ENCODE peak calls at places on chromosomes 11 and 22, in six cellular contexts. O, R, C, Z, U and M are unnamed samples.

GRCh38 chr22:46256358-46256958 is 6.4 kb upstream of the CDPF1 start:
- DNase-seq in O (no peak), R (no peak), C (no peak), Z (no peak), U (no peak), M (no peak)

GRCh38 chr11:69907611-69908010 is 88.4 kb upstream of the FGF3 start:
- DNase-seq in O (peak), R (no peak), C (no peak), Z (no peak), U (no peak), M (no peak)

GRCh38 chr11:122714021-122714420 is 58.5 kb downstream of the UBASH3B start:
- DNase-seq in O (no peak), R (no peak), C (no peak), Z (no peak), U (no peak), M (no peak)

GRCh38 chr22:20107471-20107901 is 8.4 kb upstream of the RANBP1 start:
- DNase-seq in O (peak), R (no peak), C (no peak), Z (no peak), U (no peak), M (no peak)

GRCh38 chr11:91350931-91351330 is 873.7 kb upstream of the FAT3 start:
- DNase-seq in O (no peak), R (no peak), C (no peak), Z (no peak), U (no peak), M (no peak)

GRCh38 chr11:48341466-48341865 is 16.7 kb downstream of the OR4C3 start:
- DNase-seq in O (no peak), R (no peak), C (no peak), Z (no peak), U (no peak), M (no peak)

GRCh38 chr11:47152953-47153950 is 23.4 kb downstream of the ARFGAP2 start:
- DNase-seq in O (no peak), R (peak), C (peak), Z (peak), U (peak), M (peak)

GRCh38 chr22:22462813-22463567 is 45.6 kb downstream of the ZNF280B start:
- DNase-seq in O (no peak), R (no peak), C (no peak), Z (no peak), U (no peak), M (no peak)

GRCh38 chr11:102924851-102925380 is 30.6 kb downstream of the MMP13 start:
- DNase-seq in O (no peak), R (no peak), C (no peak), Z (no peak), U (no peak), M (no peak)

GRCh38 chr11:77351281-77351905 is 49.9 kb upstream of the GDPD4 start:
- DNase-seq in O (no peak), R (no peak), C (no peak), Z (no peak), U (no peak), M (no peak)

GRCh38 chr22:32926600-32926999 is 125.1 kb downstream of the TIMP3 start:
- DNase-seq in O (no peak), R (no peak), C (no peak), Z (no peak), U (no peak), M (no peak)

GRCh38 chr11:65417702-65418430 is 4.7 kb upstream of the NEAT1 start:
- DNase-seq in O (peak), R (peak), C (peak), Z (peak), U (no peak), M (no peak)
- TF ChIP-seq POLR2A in O (no peak), R (no peak), C (no peak), Z (no peak), U (no peak), M (no peak)

DNA sequence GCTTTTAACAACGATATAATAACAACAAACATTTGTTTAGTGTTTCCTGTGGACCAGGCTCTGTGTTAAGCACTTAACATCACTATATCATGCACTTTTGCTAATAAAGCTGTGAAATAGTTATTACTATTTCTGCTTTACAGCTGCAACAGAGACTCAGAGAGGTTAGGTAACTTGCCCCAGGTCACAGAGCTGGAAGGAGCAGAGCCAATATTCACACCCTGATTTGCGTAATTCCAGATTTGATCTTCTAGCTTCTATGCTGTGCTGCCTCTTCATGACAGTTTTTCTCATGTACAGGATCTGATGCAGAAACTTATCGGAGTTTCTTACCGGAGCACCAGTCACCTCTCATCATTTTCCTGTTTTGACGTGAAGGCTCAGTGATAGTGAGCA is 33.6 kb upstream of the EHF start:
- DNase-seq in O (no peak), R (no peak), C (no peak), Z (no peak), U (no peak), M (no peak)
- TF ChIP-seq POLR2AphosphoS5 in O (no peak), R (no peak), C (no peak), Z (no peak), U (no peak), M (no peak)

GRCh38 chr22:50308597-50308935 is 1.1 kb upstream of the PLXNB2 start:
- DNase-seq in O (peak), R (no peak), C (peak), Z (no peak), U (peak), M (no peak)
- TF ChIP-seq POLR2A in O (no peak), R (no peak), C (no peak), Z (no peak), U (no peak), M (no peak)

GRCh38 chr11:2825261-2825885 is 60.2 kb downstream of the CDKN1C start:
- DNase-seq in O (no peak), R (peak), C (peak), Z (peak), U (peak), M (no peak)
- TF ChIP-seq POLR2AphosphoS5 in O (peak), R (peak), C (peak), Z (peak), U (peak), M (no peak)